ENCODE peak calls at places on chromosome 1, in seven cellular contexts. B is heart right ventricle, A is gastrocnemius medialis, M is neural progenitor cell, X is psoas muscle, C is sigmoid colon, S is fibroblast of lung. N is an unnamed sample. For H3K4me1, the result is how much of the 10 kb centered on the place peaks cover.

GRCh38 chr1:184755226-184756065 is 788 bp upstream of the EDEM3 start:
- DNase-seq in B (no peak), X (no peak), A (no peak), M (peak), S (peak), C (no peak), N (no peak)

GRCh38 chr1:211928222-211928856 is 97.8 kb upstream of the LPGAT1 start:
- DNase-seq in C (no peak), A (no peak), B (no peak), X (no peak), M (no peak), S (no peak), N (no peak)

GRCh38 chr1:225996946-225997545 is 2.1 kb downstream of the SDE2 start:
- DNase-seq in S (no peak), M (no peak), B (no peak), X (no peak), C (no peak), A (no peak), N (no peak)

GRCh38 chr1:184419734-184420161 is 32.9 kb downstream of the C1orf21 start:
- DNase-seq in C (no peak), S (peak), X (no peak), M (no peak), A (peak), B (no peak), N (no peak)

GRCh38 chr1:208185801-208186201 is 58.4 kb downstream of the PLXNA2 start:
- DNase-seq in B (no peak), C (no peak), X (no peak), A (no peak), S (no peak), M (no peak), N (no peak)

GRCh38 chr1:161274874-161275273 is 16.3 kb downstream of the PCP4L1 start:
- DNase-seq in A (no peak), B (no peak), C (no peak), M (no peak), S (no peak), X (no peak), N (no peak)

GRCh38 chr1:37614105-37614504 is 18.4 kb upstream of the GNL2 start:
- DNase-seq in B (no peak), M (no peak), S (no peak), A (no peak), C (no peak), X (no peak), N (no peak)

GRCh38 chr1:181148636-181149035 is 60.1 kb downstream of the IER5 start:
- DNase-seq in S (no peak), B (no peak), A (no peak), M (no peak), X (no peak), C (peak), N (no peak)

GRCh38 chr1:58162952-58163550 is 383.5 kb downstream of the OMA1 start:
- DNase-seq in S (peak), C (peak), A (peak), B (peak), M (peak), X (peak), N (peak)

GRCh38 chr1:91556556-91556955 is 55.9 kb downstream of the CDC7 start:
- DNase-seq in A (no peak), S (no peak), C (no peak), B (no peak), M (no peak), X (no peak), N (no peak)

GRCh38 chr1:58442114-58442513 is 104.4 kb downstream of the OMA1 start:
- DNase-seq in S (no peak), M (no peak), X (no peak), B (no peak), A (no peak), C (no peak), N (no peak)

GRCh38 chr1:8408151-8408839 is 90.4 kb downstream of the SLC45A1 start:
- DNase-seq in A (peak), B (no peak), S (peak), M (peak), C (peak), X (peak), N (peak)

GRCh38 chr1:118159578-118159977 is 25.4 kb downstream of the SPAG17 start:
- DNase-seq in B (no peak), X (no peak), M (no peak), C (no peak), A (no peak), S (no peak), N (no peak)

DNA sequence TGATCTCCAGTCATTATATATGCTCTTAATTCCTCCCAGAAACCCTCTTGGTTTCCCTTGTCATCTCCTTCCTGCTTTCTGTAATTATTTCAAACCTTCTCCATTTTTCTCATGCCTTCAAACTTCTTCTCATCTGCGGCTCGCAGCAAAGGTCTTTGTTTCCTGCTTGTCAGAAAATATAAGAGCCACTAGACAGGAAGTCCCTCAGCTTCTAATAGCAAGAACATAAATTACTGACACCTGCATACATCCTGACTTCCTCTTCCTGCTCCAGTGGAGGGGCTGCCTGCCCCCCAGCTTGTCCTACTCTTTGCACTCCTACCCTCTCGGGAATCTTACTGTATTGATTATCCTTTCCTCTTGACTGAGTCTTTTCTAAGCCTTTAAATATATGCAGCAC is 124.6 kb upstream of the NGF start:
- DNase-seq in S (no peak), A (no peak), C (no peak), X (no peak), M (no peak), B (no peak), N (no peak)
- H3K27ac ChIP-seq in S (no peak), A (no peak), C (no peak), X (no peak), M (no peak), B (no peak), N (no peak)

GRCh38 chr1:114272593-114272992 is 118.9 kb upstream of the SYT6 start:
- DNase-seq in C (no peak), A (no peak), M (no peak), B (no peak), S (no peak), X (no peak), N (no peak)
- TF ChIP-seq CTCF in C (no peak), A (no peak), M (no peak), B (no peak), S (no peak), X (no peak), N (no peak)

GRCh38 chr1:156486421-156487344 is 13.9 kb downstream of the MEF2D start:
- DNase-seq in S (no peak), A (no peak), C (no peak), B (no peak), X (no peak), M (peak), N (no peak)
- H3K4me1 ChIP-seq in S (under half), A (half or more), C (half or more), B (half or more), X (half or more), M (under half), N (under half)

GRCh38 chr1:239297910-239298309 is 88.5 kb upstream of the CHRM3 start:
- DNase-seq in M (no peak), S (no peak), X (no peak), B (no peak), C (no peak), A (no peak), N (no peak)
- H3K27ac ChIP-seq in M (no peak), S (no peak), X (no peak), B (no peak), C (no peak), A (no peak), N (no peak)

GRCh38 chr1:232628335-232629214 is 1.4 kb downstream of the SIPA1L2 start:
- DNase-seq in X (no peak), A (no peak), M (peak), B (no peak), C (no peak), S (peak), N (no peak)

GRCh38 chr1:232630047-232630893 is at the start of gene SIPA1L2:
- DNase-seq in M (peak), X (peak), C (peak), S (peak), A (peak), B (peak), N (peak)

GRCh38 chr1:232627645-232628334 is 2.1 kb downstream of the SIPA1L2 start:
- DNase-seq in C (no peak), B (no peak), A (no peak), X (no peak), S (peak), M (peak), N (no peak)

GRCh38 chr1:232629250-232630046 is 485 bp downstream of the SIPA1L2 start:
- DNase-seq in B (peak), A (peak), X (peak), M (peak), S (peak), C (peak), N (peak)

DNA sequence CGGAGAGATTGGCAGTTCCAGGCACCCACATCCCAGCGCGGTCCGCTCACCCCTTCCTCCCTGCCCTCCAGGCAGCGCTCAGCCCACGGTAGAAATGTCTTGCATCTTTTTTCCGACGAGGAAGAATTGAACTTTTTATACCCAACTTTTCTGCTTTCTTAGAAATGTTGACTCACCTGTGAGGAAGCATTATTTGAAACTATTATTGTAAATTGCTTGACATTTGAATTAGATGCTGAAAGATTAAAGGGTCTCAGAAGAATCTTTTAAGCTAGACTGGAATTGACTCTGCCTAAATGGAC is 912 bp upstream of the SIPA1L2 start:
- DNase-seq in M (no peak), S (no peak), B (no peak), X (no peak), C (no peak), A (no peak), N (no peak)
- TF ChIP-seq CTCF in M (no peak), S (no peak), B (no peak), X (no peak), C (no peak), A (no peak), N (no peak)